ENCODE peak calls at places on chromosomes 7 and 10, in eight cellular contexts. One of them, this sample, is unnamed.

GRCh38 chr7:140519007-140519399 is 39.7 kb upstream of the MKRN1 start:
- DNase-seq in NCI-H460: no peak
- DNase-seq in IMR-90: no peak
- DNase-seq in AG09319: no peak
- DNase-seq in T-helper 1 cell: no peak
- DNase-seq in neural crest cell: no peak
- DNase-seq in NCI-H1436 treated with DMSO at 0.1 percent for 48 hours: no peak
- DNase-seq in sigmoid colon: peak; percentile 69
- DNase-seq in this sample: no peak

GRCh38 chr7:51069411-51070083 is 247.1 kb downstream of the COBL start:
- DNase-seq in NCI-H460: no peak
- DNase-seq in IMR-90: no peak
- DNase-seq in AG09319: no peak
- DNase-seq in T-helper 1 cell: no peak
- DNase-seq in neural crest cell: no peak
- DNase-seq in NCI-H1436 treated with DMSO at 0.1 percent for 48 hours: no peak
- DNase-seq in sigmoid colon: no peak
- DNase-seq in this sample: no peak

GRCh38 chr10:28878236-28878970 is 201.1 kb downstream of the BAMBI start:
- DNase-seq in NCI-H460: no peak
- DNase-seq in IMR-90: no peak
- DNase-seq in AG09319: no peak
- DNase-seq in T-helper 1 cell: no peak
- DNase-seq in neural crest cell: no peak
- DNase-seq in NCI-H1436 treated with DMSO at 0.1 percent for 48 hours: no peak
- DNase-seq in sigmoid colon: no peak
- DNase-seq in this sample: no peak

GRCh38 chr10:127534074-127534473 is 15.0 kb upstream of the NPS start:
- DNase-seq in NCI-H460: no peak
- DNase-seq in IMR-90: no peak
- DNase-seq in AG09319: no peak
- DNase-seq in T-helper 1 cell: no peak
- DNase-seq in neural crest cell: no peak
- DNase-seq in NCI-H1436 treated with DMSO at 0.1 percent for 48 hours: no peak
- DNase-seq in sigmoid colon: no peak
- DNase-seq in this sample: no peak

GRCh38 chr10:116115233-116115632 is 157.8 kb downstream of the GFRA1 start:
- DNase-seq in NCI-H460: no peak
- DNase-seq in IMR-90: no peak
- DNase-seq in AG09319: no peak
- DNase-seq in T-helper 1 cell: no peak
- DNase-seq in neural crest cell: no peak
- DNase-seq in NCI-H1436 treated with DMSO at 0.1 percent for 48 hours: no peak
- DNase-seq in sigmoid colon: no peak
- DNase-seq in this sample: no peak

GRCh38 chr7:29853072-29853471 is 46.8 kb downstream of the WIPF3 start:
- DNase-seq in NCI-H460: no peak
- DNase-seq in IMR-90: no peak
- DNase-seq in AG09319: no peak
- DNase-seq in T-helper 1 cell: no peak
- DNase-seq in neural crest cell: no peak
- DNase-seq in NCI-H1436 treated with DMSO at 0.1 percent for 48 hours: no peak
- DNase-seq in sigmoid colon: no peak
- DNase-seq in this sample: no peak

GRCh38 chr7:9328296-9328695 is 894.9 kb downstream of the NXPH1 start:
- DNase-seq in NCI-H460: no peak
- DNase-seq in IMR-90: no peak
- DNase-seq in AG09319: no peak
- DNase-seq in T-helper 1 cell: no peak
- DNase-seq in neural crest cell: no peak
- DNase-seq in NCI-H1436 treated with DMSO at 0.1 percent for 48 hours: no peak
- DNase-seq in sigmoid colon: no peak
- DNase-seq in this sample: no peak

GRCh38 chr10:18539335-18539734 is 112.1 kb downstream of the NSUN6 start:
- DNase-seq in NCI-H460: no peak
- DNase-seq in IMR-90: no peak
- DNase-seq in AG09319: no peak
- DNase-seq in T-helper 1 cell: no peak
- DNase-seq in neural crest cell: no peak
- DNase-seq in NCI-H1436 treated with DMSO at 0.1 percent for 48 hours: no peak
- DNase-seq in sigmoid colon: no peak
- DNase-seq in this sample: no peak

GRCh38 chr10:112761256-112761655 is 188.8 kb upstream of the TCF7L2 start:
- DNase-seq in NCI-H460: no peak
- DNase-seq in IMR-90: no peak
- DNase-seq in AG09319: no peak
- DNase-seq in T-helper 1 cell: no peak
- DNase-seq in neural crest cell: no peak
- DNase-seq in NCI-H1436 treated with DMSO at 0.1 percent for 48 hours: peak; percentile 49
- DNase-seq in sigmoid colon: no peak
- DNase-seq in this sample: no peak

GRCh38 chr7:43298617-43299016 is 186.2 kb downstream of the HECW1 start:
- DNase-seq in NCI-H460: no peak
- DNase-seq in IMR-90: no peak
- DNase-seq in AG09319: no peak
- DNase-seq in T-helper 1 cell: no peak
- DNase-seq in neural crest cell: no peak
- DNase-seq in NCI-H1436 treated with DMSO at 0.1 percent for 48 hours: no peak
- DNase-seq in sigmoid colon: no peak
- DNase-seq in this sample: no peak

GRCh38 chr7:55474944-55475911 is 97.1 kb downstream of the VOPP1 start:
- DNase-seq in NCI-H460: no peak
- DNase-seq in IMR-90: no peak
- DNase-seq in AG09319: no peak
- DNase-seq in T-helper 1 cell: no peak
- DNase-seq in neural crest cell: no peak
- DNase-seq in NCI-H1436 treated with DMSO at 0.1 percent for 48 hours: no peak
- DNase-seq in sigmoid colon: no peak
- DNase-seq in this sample: no peak

GRCh38 chr10:125953778-125954385 is 57.5 kb downstream of the FANK1 start:
- DNase-seq in NCI-H460: no peak
- DNase-seq in IMR-90: no peak
- DNase-seq in AG09319: no peak
- DNase-seq in T-helper 1 cell: no peak
- DNase-seq in neural crest cell: no peak
- DNase-seq in NCI-H1436 treated with DMSO at 0.1 percent for 48 hours: no peak
- DNase-seq in sigmoid colon: no peak
- DNase-seq in this sample: no peak

GRCh38 chr10:84469470-84469869 is 141.1 kb downstream of the CCSER2 start:
- DNase-seq in NCI-H460: no peak
- DNase-seq in IMR-90: no peak
- DNase-seq in AG09319: no peak
- DNase-seq in T-helper 1 cell: no peak
- DNase-seq in neural crest cell: no peak
- DNase-seq in NCI-H1436 treated with DMSO at 0.1 percent for 48 hours: no peak
- DNase-seq in sigmoid colon: no peak
- DNase-seq in this sample: no peak

GRCh38 chr7:134859783-134860182 is 80.3 kb downstream of the CALD1 start:
- DNase-seq in NCI-H460: no peak
- DNase-seq in IMR-90: no peak
- DNase-seq in AG09319: no peak
- DNase-seq in T-helper 1 cell: no peak
- DNase-seq in neural crest cell: no peak
- DNase-seq in NCI-H1436 treated with DMSO at 0.1 percent for 48 hours: no peak
- DNase-seq in sigmoid colon: no peak
- DNase-seq in this sample: no peak

GRCh38 chr10:3389093-3389492 is 216.5 kb upstream of the PITRM1 start:
- DNase-seq in NCI-H460: no peak
- DNase-seq in IMR-90: no peak
- DNase-seq in AG09319: no peak
- DNase-seq in T-helper 1 cell: no peak
- DNase-seq in neural crest cell: no peak
- DNase-seq in NCI-H1436 treated with DMSO at 0.1 percent for 48 hours: no peak
- DNase-seq in sigmoid colon: no peak
- DNase-seq in this sample: no peak

GRCh38 chr10:84147347-84147746 is 8.0 kb downstream of the GHITM start:
- DNase-seq in NCI-H460: no peak
- DNase-seq in IMR-90: no peak
- DNase-seq in AG09319: no peak
- DNase-seq in T-helper 1 cell: no peak
- DNase-seq in neural crest cell: no peak
- DNase-seq in NCI-H1436 treated with DMSO at 0.1 percent for 48 hours: no peak
- DNase-seq in sigmoid colon: no peak
- DNase-seq in this sample: no peak

GRCh38 chr7:101950450-101951119 is 133.2 kb downstream of the CUX1 start:
- DNase-seq in NCI-H460: no peak
- DNase-seq in IMR-90: peak; percentile 78
- DNase-seq in AG09319: no peak
- DNase-seq in T-helper 1 cell: no peak
- DNase-seq in neural crest cell: no peak
- DNase-seq in NCI-H1436 treated with DMSO at 0.1 percent for 48 hours: no peak
- DNase-seq in sigmoid colon: peak; percentile 48
- DNase-seq in this sample: no peak

GRCh38 chr7:142632291-142633134 is 116.8 kb upstream of the PRSS1 start:
- DNase-seq in NCI-H460: peak; percentile 72
- DNase-seq in IMR-90: peak; percentile 60
- DNase-seq in AG09319: no peak
- DNase-seq in T-helper 1 cell: no peak
- DNase-seq in neural crest cell: peak; percentile 61
- DNase-seq in NCI-H1436 treated with DMSO at 0.1 percent for 48 hours: no peak
- DNase-seq in sigmoid colon: no peak
- DNase-seq in this sample: peak; percentile 55

GRCh38 chr7:40851001-40851400 is 716.2 kb downstream of the SUGCT start:
- DNase-seq in NCI-H460: no peak
- DNase-seq in IMR-90: no peak
- DNase-seq in AG09319: no peak
- DNase-seq in T-helper 1 cell: no peak
- DNase-seq in neural crest cell: no peak
- DNase-seq in NCI-H1436 treated with DMSO at 0.1 percent for 48 hours: no peak
- DNase-seq in sigmoid colon: no peak
- DNase-seq in this sample: no peak

GRCh38 chr7:2140216-2140870 is 92.4 kb downstream of the MAD1L1 start:
- DNase-seq in NCI-H460: no peak
- DNase-seq in IMR-90: no peak
- DNase-seq in AG09319: no peak
- DNase-seq in T-helper 1 cell: no peak
- DNase-seq in neural crest cell: no peak
- DNase-seq in NCI-H1436 treated with DMSO at 0.1 percent for 48 hours: no peak
- DNase-seq in sigmoid colon: no peak
- DNase-seq in this sample: no peak

GRCh38 chr7:100154651-100155491 is 3.7 kb downstream of the TRAPPC14 start:
- DNase-seq in NCI-H460: no peak
- DNase-seq in IMR-90: no peak
- DNase-seq in AG09319: no peak
- DNase-seq in T-helper 1 cell: no peak
- DNase-seq in neural crest cell: no peak
- DNase-seq in NCI-H1436 treated with DMSO at 0.1 percent for 48 hours: no peak
- DNase-seq in sigmoid colon: no peak
- DNase-seq in this sample: no peak

GRCh38 chr7:46900312-46901263 is 681.3 kb downstream of the TNS3 start:
- DNase-seq in NCI-H460: no peak
- DNase-seq in IMR-90: peak; percentile 15
- DNase-seq in AG09319: no peak
- DNase-seq in T-helper 1 cell: no peak
- DNase-seq in neural crest cell: no peak
- DNase-seq in NCI-H1436 treated with DMSO at 0.1 percent for 48 hours: no peak
- DNase-seq in sigmoid colon: no peak
- DNase-seq in this sample: no peak

GRCh38 chr10:101215397-101216206 is 13.7 kb downstream of the LBX1 start:
- DNase-seq in NCI-H460: no peak
- DNase-seq in IMR-90: no peak
- DNase-seq in AG09319: no peak
- DNase-seq in T-helper 1 cell: no peak
- DNase-seq in neural crest cell: no peak
- DNase-seq in NCI-H1436 treated with DMSO at 0.1 percent for 48 hours: no peak
- DNase-seq in sigmoid colon: no peak
- DNase-seq in this sample: no peak

GRCh38 chr7:38330861-38331709 is 57.6 kb upstream of the TARP start:
- DNase-seq in NCI-H460: no peak
- DNase-seq in IMR-90: no peak
- DNase-seq in AG09319: no peak
- DNase-seq in T-helper 1 cell: no peak
- DNase-seq in neural crest cell: no peak
- DNase-seq in NCI-H1436 treated with DMSO at 0.1 percent for 48 hours: no peak
- DNase-seq in sigmoid colon: no peak
- DNase-seq in this sample: peak; percentile 40

GRCh38 chr10:65570143-65571010 is 1355.5 kb upstream of the LRRTM3 start:
- DNase-seq in NCI-H460: peak; percentile 64
- DNase-seq in IMR-90: peak; percentile 16
- DNase-seq in AG09319: no peak
- DNase-seq in T-helper 1 cell: no peak
- DNase-seq in neural crest cell: peak; percentile 3
- DNase-seq in NCI-H1436 treated with DMSO at 0.1 percent for 48 hours: peak; percentile 71
- DNase-seq in sigmoid colon: no peak
- DNase-seq in this sample: no peak

GRCh38 chr10:4136121-4136520 is 351.1 kb upstream of the KLF6 start:
- DNase-seq in NCI-H460: no peak
- DNase-seq in IMR-90: no peak
- DNase-seq in AG09319: no peak
- DNase-seq in T-helper 1 cell: no peak
- DNase-seq in neural crest cell: no peak
- DNase-seq in NCI-H1436 treated with DMSO at 0.1 percent for 48 hours: no peak
- DNase-seq in sigmoid colon: no peak
- DNase-seq in this sample: no peak

GRCh38 chr7:3760696-3761095 is 459.6 kb downstream of the SDK1 start:
- DNase-seq in NCI-H460: peak; percentile 69
- DNase-seq in IMR-90: peak; percentile 16
- DNase-seq in AG09319: no peak
- DNase-seq in T-helper 1 cell: no peak
- DNase-seq in neural crest cell: no peak
- DNase-seq in NCI-H1436 treated with DMSO at 0.1 percent for 48 hours: no peak
- DNase-seq in sigmoid colon: no peak
- DNase-seq in this sample: no peak

GRCh38 chr7:82481499-82482097 is 38.0 kb upstream of the CACNA2D1 start:
- DNase-seq in NCI-H460: no peak
- DNase-seq in IMR-90: peak; percentile 43
- DNase-seq in AG09319: peak; percentile 4
- DNase-seq in T-helper 1 cell: no peak
- DNase-seq in neural crest cell: no peak
- DNase-seq in NCI-H1436 treated with DMSO at 0.1 percent for 48 hours: no peak
- DNase-seq in sigmoid colon: no peak
- DNase-seq in this sample: no peak

GRCh38 chr7:157753713-157754415 is 417.1 kb downstream of the DNAJB6 start:
- DNase-seq in NCI-H460: no peak
- DNase-seq in IMR-90: no peak
- DNase-seq in AG09319: no peak
- DNase-seq in T-helper 1 cell: no peak
- DNase-seq in neural crest cell: no peak
- DNase-seq in NCI-H1436 treated with DMSO at 0.1 percent for 48 hours: no peak
- DNase-seq in sigmoid colon: no peak
- DNase-seq in this sample: no peak

GRCh38 chr7:79245623-79246249 is 207.7 kb downstream of the MAGI2 start:
- DNase-seq in NCI-H460: no peak
- DNase-seq in IMR-90: no peak
- DNase-seq in AG09319: no peak
- DNase-seq in T-helper 1 cell: no peak
- DNase-seq in neural crest cell: no peak
- DNase-seq in NCI-H1436 treated with DMSO at 0.1 percent for 48 hours: no peak
- DNase-seq in sigmoid colon: no peak
- DNase-seq in this sample: no peak

GRCh38 chr10:93417264-93417663 is 64.9 kb downstream of the MYOF start:
- DNase-seq in NCI-H460: no peak
- DNase-seq in IMR-90: no peak
- DNase-seq in AG09319: no peak
- DNase-seq in T-helper 1 cell: no peak
- DNase-seq in neural crest cell: no peak
- DNase-seq in NCI-H1436 treated with DMSO at 0.1 percent for 48 hours: no peak
- DNase-seq in sigmoid colon: no peak
- DNase-seq in this sample: no peak